ENCODE peak calls at places on chromosomes 5 and 9, in nine cellular contexts. S is GM23338, P is dorsolateral prefrontal cortex, O is pancreas, A is esophagus squamous epithelium, Y is suprapubic skin, F is stomach, Z is body of pancreas, X is DND-41. N is an unnamed sample.

GRCh38 chr9:34010979-34011378 is 37.7 kb downstream of the UBAP2 start:
- DNase-seq in X (no peak), O (no peak), P (no peak), S (no peak), F (no peak), A (no peak), Z (no peak), Y (no peak), N (no peak)

GRCh38 chr5:148972958-148973357 is 89.9 kb downstream of the SH3TC2 start:
- DNase-seq in A (no peak), Z (no peak), O (no peak), S (no peak), F (peak), P (no peak), Y (peak), X (no peak), N (no peak)

GRCh38 chr9:77018058-77019009 is 1.1 kb upstream of the FOXB2 start:
- DNase-seq in P (no peak), F (no peak), O (no peak), Z (no peak), A (no peak), Y (no peak), X (no peak), S (peak), N (no peak)

GRCh38 chr9:126839301-126839700 is 21.1 kb upstream of the ZBTB34 start:
- DNase-seq in A (no peak), F (no peak), Y (no peak), Z (no peak), P (no peak), S (no peak), O (no peak), X (no peak), N (no peak)

GRCh38 chr9:133943781-133944745 is 48.1 kb downstream of the VAV2 start:
- DNase-seq in S (no peak), X (no peak), Y (no peak), P (no peak), O (no peak), Z (peak), F (no peak), A (no peak), N (no peak)

GRCh38 chr5:33430983-33431382 is 9.8 kb upstream of the TARS1 start:
- DNase-seq in Z (no peak), F (no peak), Y (no peak), X (no peak), A (no peak), S (no peak), O (no peak), P (no peak), N (no peak)

GRCh38 chr5:175712681-175713085 is 54.8 kb downstream of the HRH2 start:
- DNase-seq in Y (peak), Z (no peak), F (peak), O (peak), P (peak), X (no peak), S (no peak), A (no peak), N (no peak)

GRCh38 chr5:14185336-14186131 is 42.4 kb downstream of the TRIO start:
- DNase-seq in S (no peak), Y (no peak), O (no peak), X (no peak), Z (no peak), F (no peak), A (no peak), P (no peak), N (no peak)

GRCh38 chr5:59360130-59360555 is 533.4 kb downstream of the PDE4D start:
- DNase-seq in X (no peak), F (no peak), A (no peak), O (no peak), S (peak), Z (no peak), P (no peak), Y (no peak), N (no peak)

GRCh38 chr5:142432961-142433360 is 108.1 kb upstream of the SPRY4 start:
- DNase-seq in A (no peak), Z (no peak), S (no peak), Y (no peak), F (no peak), P (no peak), X (peak), O (no peak), N (no peak)

GRCh38 chr9:136482046-136482792 is 621 bp downstream of the SEC16A start:
- DNase-seq in Z (peak), P (no peak), A (no peak), X (no peak), F (no peak), Y (no peak), O (no peak), S (peak), N (peak)

GRCh38 chr5:56759521-56759920 is 55.8 kb upstream of the MAP3K1 start:
- DNase-seq in Y (no peak), S (no peak), X (no peak), Z (peak), A (no peak), O (peak), P (no peak), F (peak), N (no peak)

GRCh38 chr9:114216081-114216480 is 60.7 kb downstream of the COL27A1 start:
- DNase-seq in S (no peak), X (no peak), P (peak), O (peak), F (peak), Z (peak), Y (no peak), A (no peak), N (peak)

GRCh38 chr9:79581794-79582193 is 10.0 kb downstream of the TLE4 start:
- DNase-seq in F (no peak), Z (no peak), P (no peak), O (no peak), S (no peak), Y (no peak), A (no peak), X (peak), N (no peak)

GRCh38 chr5:180720501-180720900 is 19.4 kb downstream of the OR2Y1 start:
- DNase-seq in F (no peak), Y (no peak), S (peak), O (no peak), A (no peak), P (no peak), X (no peak), Z (no peak), N (no peak)

GRCh38 chr9:82601272-82601835 is 461.6 kb downstream of the RASEF start:
- DNase-seq in O (no peak), A (no peak), Z (no peak), Y (no peak), P (no peak), S (no peak), X (no peak), F (no peak), N (no peak)

GRCh38 chr5:13660072-13660471 is 284.4 kb downstream of the DNAH5 start:
- DNase-seq in Z (no peak), F (no peak), S (peak), Y (no peak), O (no peak), A (no peak), P (no peak), X (no peak), N (no peak)

GRCh38 chr5:119356384-119357188 is 767 bp downstream of the TNFAIP8 start:
- DNase-seq in P (no peak), Z (no peak), F (no peak), O (no peak), X (no peak), A (no peak), Y (no peak), S (no peak), N (no peak)

GRCh38 chr5:88691945-88692868 is 190.8 kb downstream of the MEF2C start:
- DNase-seq in O (no peak), Z (no peak), A (no peak), S (no peak), Y (no peak), X (no peak), P (no peak), F (no peak), N (no peak)

GRCh38 chr5:31854625-31855526 is 215.9 kb downstream of the PDZD2 start:
- DNase-seq in A (no peak), Y (peak), F (peak), S (peak), X (no peak), O (peak), P (peak), Z (peak), N (peak)

GRCh38 chr5:43313854-43314457 is 744 bp upstream of the HMGCS1 start:
- DNase-seq in F (no peak), Y (no peak), X (peak), O (peak), A (no peak), P (no peak), Z (peak), S (peak), N (no peak)

GRCh38 chr5:179679014-179679674 is 1.7 kb downstream of the CBY3 start:
- DNase-seq in S (peak), P (peak), Z (peak), A (peak), F (peak), Y (peak), O (peak), X (peak), N (peak)

GRCh38 chr5:33371660-33372059 is 69.1 kb upstream of the TARS1 start:
- DNase-seq in X (no peak), O (no peak), Z (no peak), F (no peak), P (no peak), Y (no peak), S (no peak), A (no peak), N (no peak)

GRCh38 chr9:125255781-125256391 is 5.7 kb upstream of the GAPVD1 start:
- DNase-seq in X (no peak), P (no peak), A (no peak), Y (no peak), F (no peak), S (peak), Z (no peak), O (no peak), N (no peak)

GRCh38 chr9:1434082-1434481 is 383.9 kb downstream of the DMRT2 start:
- DNase-seq in X (no peak), S (peak), A (no peak), P (no peak), F (no peak), O (no peak), Z (no peak), Y (no peak), N (no peak)

GRCh38 chr9:126721531-126722098 is 83.2 kb upstream of the ZBTB43 start:
- DNase-seq in O (no peak), Y (no peak), Z (no peak), P (no peak), A (no peak), F (no peak), S (no peak), X (no peak), N (no peak)

GRCh38 chr5:174323878-174324281 is 278.4 kb downstream of the NSG2 start:
- DNase-seq in F (no peak), O (no peak), Y (no peak), S (peak), X (no peak), P (peak), Z (peak), A (no peak), N (no peak)

GRCh38 chr5:151793358-151793757 is 21.6 kb downstream of the G3BP1 start:
- DNase-seq in Z (no peak), S (no peak), O (no peak), P (no peak), X (no peak), F (no peak), A (no peak), Y (no peak), N (no peak)

GRCh38 chr9:94799578-94800264 is 73.2 kb downstream of the AOPEP start:
- DNase-seq in Y (no peak), P (no peak), O (no peak), F (no peak), X (no peak), S (no peak), A (no peak), Z (no peak), N (no peak)

GRCh38 chr9:80061940-80062339 is 490.2 kb downstream of the TLE4 start:
- DNase-seq in Y (no peak), S (no peak), F (no peak), X (no peak), O (no peak), Z (no peak), A (no peak), P (no peak), N (no peak)

GRCh38 chr5:6700074-6700685 is 13.1 kb upstream of the TENT4A start:
- DNase-seq in Z (no peak), X (no peak), O (no peak), S (no peak), Y (no peak), P (no peak), A (no peak), F (no peak), N (no peak)

GRCh38 chr5:125109293-125109692 is 362.9 kb upstream of the ZNF608 start:
- DNase-seq in A (no peak), O (no peak), S (no peak), P (no peak), X (no peak), Z (no peak), F (no peak), Y (no peak), N (no peak)
- H3K27ac ChIP-seq in A (no peak), O (no peak), S (no peak), P (no peak), X (no peak), Z (no peak), F (no peak), Y (no peak), N (no peak)

GRCh38 chr5:169635933-169636332 is 1.1 kb upstream of the DOCK2 start:
- DNase-seq in P (no peak), X (no peak), S (no peak), O (no peak), A (no peak), F (no peak), Z (no peak), Y (no peak), N (no peak)

GRCh38 chr5:169637856-169638190 is 748 bp downstream of the DOCK2 start:
- DNase-seq in P (no peak), F (peak), X (peak), A (no peak), S (no peak), O (no peak), Y (no peak), Z (no peak), N (no peak)

GRCh38 chr5:169634606-169635005 is 2.5 kb upstream of the DOCK2 start:
- DNase-seq in A (no peak), F (no peak), O (no peak), S (no peak), Z (no peak), P (no peak), X (no peak), Y (no peak), N (no peak)

GRCh38 chr5:169636477-169637084 is 494 bp upstream of the DOCK2 start:
- DNase-seq in Y (no peak), O (no peak), F (no peak), X (no peak), P (no peak), S (peak), A (no peak), Z (no peak), N (no peak)

DNA sequence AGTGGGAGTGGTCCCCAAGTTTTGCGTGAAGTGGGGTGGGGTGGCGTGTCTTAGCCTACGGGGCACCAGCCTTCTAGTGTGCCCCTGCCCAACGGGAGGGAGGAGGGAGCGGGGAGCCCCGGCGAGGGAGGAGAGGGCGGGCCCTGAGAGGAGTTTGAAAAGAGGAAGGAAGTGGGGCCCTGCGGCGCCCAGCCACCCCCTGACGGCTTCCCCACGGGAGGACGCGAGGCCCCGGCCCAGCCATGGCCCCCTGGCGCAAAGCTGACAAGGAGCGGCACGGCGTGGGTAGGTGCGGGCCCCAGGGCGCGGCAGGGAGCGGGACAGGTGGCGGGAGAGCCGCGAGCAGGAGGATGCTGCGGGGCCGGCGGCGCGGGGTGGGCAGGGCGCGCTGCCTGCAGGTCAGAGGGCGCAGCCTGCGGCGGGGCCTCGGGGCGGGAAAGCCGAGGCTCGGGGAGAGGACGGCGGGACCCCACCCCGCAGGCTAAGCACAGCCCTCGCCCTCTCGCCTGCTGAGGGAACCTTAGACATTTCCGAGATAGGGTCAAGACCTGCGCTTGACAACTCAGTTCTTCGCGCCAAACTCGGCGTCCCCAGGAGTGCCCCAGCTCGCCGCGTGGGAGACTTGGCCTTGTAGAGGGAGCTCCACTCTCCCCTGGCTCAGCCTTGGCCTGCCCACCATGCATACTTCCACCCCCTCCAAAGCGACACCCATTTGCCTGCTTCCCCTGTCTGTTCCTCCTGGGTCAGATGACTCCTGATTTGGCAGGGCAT is at the start of gene DOCK2:
- DNase-seq in X (peak), S (peak), A (peak), Y (peak), Z (no peak), P (no peak), F (peak), O (peak), N (no peak)
- H3K4me3 ChIP-seq in X (peak), S (peak), A (peak), Y (peak), Z (no peak), P (peak), F (peak), O (no peak), N (peak)

GRCh38 chr9:36143242-36143641 is 6.7 kb downstream of the GLIPR2 start:
- DNase-seq in A (no peak), Y (no peak), F (no peak), P (no peak), S (no peak), Z (no peak), O (no peak), X (no peak), N (no peak)

GRCh38 chr9:36142510-36143161 is 6.1 kb downstream of the GLIPR2 start:
- DNase-seq in S (no peak), X (no peak), F (peak), P (no peak), Y (no peak), Z (no peak), O (no peak), A (no peak), N (no peak)

GRCh38 chr9:36140086-36141084 is 3.9 kb downstream of the GLIPR2 start:
- DNase-seq in A (no peak), F (no peak), Y (no peak), X (peak), P (no peak), Z (no peak), O (no peak), S (no peak), N (no peak)

GRCh38 chr9:36141761-36142160 is 5.2 kb downstream of the GLIPR2 start:
- DNase-seq in X (no peak), S (no peak), A (no peak), P (no peak), Z (no peak), F (no peak), O (no peak), Y (no peak), N (no peak)

DNA sequence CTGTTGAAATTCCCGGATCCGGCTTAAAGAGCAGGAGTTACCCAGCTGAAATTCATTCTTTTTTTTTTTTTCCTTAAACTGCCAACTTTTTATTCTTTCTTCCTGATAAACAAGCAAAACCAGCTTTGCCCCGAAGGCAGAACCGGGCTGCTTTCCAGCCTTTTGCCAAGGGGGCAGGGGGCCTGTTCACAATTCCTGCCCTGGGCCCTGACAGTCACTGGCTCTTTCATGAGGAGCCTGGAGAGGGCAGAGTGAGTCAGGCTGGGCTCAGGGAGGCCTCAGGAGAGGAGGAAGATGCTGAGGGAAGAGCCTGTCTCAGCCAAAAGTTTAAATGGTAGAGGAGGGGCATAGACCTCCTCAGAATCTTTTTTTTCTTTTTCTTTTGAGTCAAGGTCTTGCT is 4.8 kb downstream of the GLIPR2 start:
- DNase-seq in Z (no peak), Y (no peak), X (no peak), P (no peak), A (no peak), O (no peak), S (peak), F (no peak), N (no peak)
- TF ChIP-seq CTCF in Z (no peak), Y (no peak), X (no peak), P (peak), A (no peak), O (no peak), S (peak), F (no peak), N (no peak)

GRCh38 chr9:93576296-93577044 is at the start of gene PHF2:
- DNase-seq in Z (no peak), Y (peak), O (no peak), S (peak), X (peak), P (peak), A (no peak), F (no peak), N (peak)
- H3K27ac ChIP-seq in Z (peak), Y (peak), O (peak), S (no peak), X (peak), P (peak), A (peak), F (peak), N (peak)

GRCh38 chr9:101481296-101481695 is 45.7 kb upstream of the ALDOB start:
- DNase-seq in O (no peak), X (no peak), P (no peak), S (no peak), Y (no peak), Z (no peak), A (no peak), F (no peak), N (no peak)

GRCh38 chr9:101484046-101484445 is 48.5 kb upstream of the ALDOB start:
- DNase-seq in S (no peak), F (no peak), X (no peak), P (no peak), A (no peak), O (no peak), Z (no peak), Y (no peak), N (no peak)

GRCh38 chr9:101485873-101486692 is 47.6 kb upstream of the RNF20 start:
- DNase-seq in Y (peak), S (peak), O (peak), P (peak), A (no peak), Z (peak), X (no peak), F (peak), N (no peak)

GRCh38 chr9:101487443-101487855 is 46.2 kb upstream of the RNF20 start:
- DNase-seq in O (no peak), Y (no peak), A (no peak), X (no peak), S (peak), Z (no peak), F (no peak), P (no peak), N (no peak)

DNA sequence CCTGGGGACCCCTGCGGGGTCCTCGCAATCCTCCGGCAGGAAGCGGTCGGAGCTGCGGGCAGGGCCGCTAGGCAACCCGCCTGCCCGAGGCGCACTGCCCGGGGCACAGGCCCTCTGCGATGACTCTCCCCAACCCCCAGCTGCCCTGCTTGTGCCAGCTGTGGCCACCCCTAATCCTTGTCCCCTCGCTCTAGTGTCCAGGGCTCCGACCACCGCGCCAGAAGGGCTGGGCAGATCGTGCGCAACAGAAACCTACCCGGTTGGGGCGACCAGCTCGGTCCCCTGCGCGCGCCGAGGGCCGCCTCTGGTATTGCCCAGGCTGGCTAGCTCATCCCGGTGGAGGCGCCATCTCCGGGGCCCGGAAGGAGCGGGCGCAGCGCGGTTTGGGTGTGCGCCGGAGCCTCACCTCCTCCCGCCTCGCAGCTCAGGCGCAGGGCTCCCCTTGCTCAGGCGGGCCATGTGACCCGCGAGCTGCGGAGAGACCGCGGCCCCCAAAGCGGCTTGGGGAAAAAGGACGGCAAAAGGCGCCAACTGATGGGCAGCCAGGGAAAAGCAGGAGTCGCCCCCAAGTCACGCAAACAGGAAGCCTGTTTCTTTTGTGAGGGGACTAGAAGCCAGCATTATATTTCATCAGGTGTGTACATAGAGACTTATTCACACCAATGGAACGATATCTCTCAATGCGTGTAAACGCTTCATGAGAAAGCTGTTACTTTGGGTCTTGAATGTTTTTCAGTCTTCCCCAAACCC is 46.8 kb upstream of the RNF20 start:
- DNase-seq in A (no peak), X (no peak), Y (peak), P (peak), F (peak), S (peak), O (peak), Z (peak), N (peak)
- H3K4me3 ChIP-seq in A (peak), X (no peak), Y (peak), P (peak), F (peak), S (peak), O (peak), Z (peak), N (peak)

N was measured in coronary artery.